ENCODE peak calls at places on chromosomes 11 and 22, in seven cellular contexts. G is A549, C is vagina, S is thyroid gland, Q is prostate gland, B is sigmoid colon, W is IMR-90. D is an unnamed sample.

GRCh38 chr11:16404781-16405180 is 48.4 kb upstream of the SOX6 start:
- DNase-seq in G (no peak), C (no peak), S (no peak), Q (no peak), B (no peak), W (no peak), D (no peak)

GRCh38 chr11:22928207-22928917 is 68.1 kb upstream of the CCDC179 start:
- DNase-seq in G (peak; percentile 4), C (no peak), S (no peak), Q (no peak), B (no peak), W (no peak), D (no peak)

GRCh38 chr22:30680998-30681770 is 13.5 kb upstream of the OSBP2 start:
- DNase-seq in G (no peak), C (no peak), S (no peak), Q (no peak), B (peak; percentile 72), W (no peak), D (no peak)

GRCh38 chr11:130650456-130651068 is 202.1 kb downstream of the ADAMTS15 start:
- DNase-seq in G (no peak), C (peak; percentile 84), S (no peak), Q (no peak), B (no peak), W (peak; percentile 59), D (no peak)

GRCh38 chr11:198236-198806 is 5.4 kb downstream of the SCGB1C1 start:
- DNase-seq in G (no peak), C (peak; percentile 64), S (no peak), Q (no peak), B (peak; percentile 63), W (no peak), D (peak; percentile 7)

GRCh38 chr11:64855596-64856304 is 11.3 kb upstream of the CDC42BPG start:
- DNase-seq in G (no peak), C (no peak), S (no peak), Q (no peak), B (no peak), W (no peak), D (no peak)

GRCh38 chr11:106306942-106307341 is 229.5 kb downstream of the AASDHPPT start:
- DNase-seq in G (peak; percentile 1), C (no peak), S (peak; percentile 5), Q (no peak), B (no peak), W (no peak), D (no peak)

GRCh38 chr11:120209750-120210650 is 832 bp upstream of the OAF start:
- DNase-seq in G (no peak), C (no peak), S (no peak), Q (no peak), B (no peak), W (no peak), D (no peak)

GRCh38 chr11:6626971-6627761 is 7.9 kb upstream of the TPP1 start:
- DNase-seq in G (no peak), C (no peak), S (no peak), Q (no peak), B (no peak), W (no peak), D (no peak)

GRCh38 chr11:69750875-69751597 is 24.1 kb downstream of the FGF4 start:
- DNase-seq in G (no peak), C (no peak), S (no peak), Q (no peak), B (no peak), W (no peak), D (no peak)

GRCh38 chr11:43681543-43681942 is 1.0 kb downstream of the HSD17B12 start:
- DNase-seq in G (peak; percentile 40), C (no peak), S (no peak), Q (no peak), B (no peak), W (peak; percentile 30), D (no peak)

GRCh38 chr22:46708766-46709330 is 29.2 kb downstream of the CERK start:
- DNase-seq in G (no peak), C (no peak), S (no peak), Q (no peak), B (no peak), W (no peak), D (no peak)

GRCh38 chr11:15551897-15552851 is 437.5 kb downstream of the INSC start:
- DNase-seq in G (no peak), C (no peak), S (no peak), Q (no peak), B (no peak), W (no peak), D (no peak)

GRCh38 chr22:44883011-44883421 is 126.8 kb downstream of the PHF21B start:
- DNase-seq in G (no peak), C (no peak), S (no peak), Q (no peak), B (peak; percentile 46), W (no peak), D (no peak)

GRCh38 chr11:130672911-130673310 is 224.5 kb downstream of the ADAMTS15 start:
- DNase-seq in G (no peak), C (no peak), S (peak; percentile 63), Q (no peak), B (no peak), W (peak; percentile 13), D (no peak)

GRCh38 chr11:61004037-61004641 is 32.7 kb downstream of the CD6 start:
- DNase-seq in G (no peak), C (no peak), S (peak; percentile 27), Q (no peak), B (no peak), W (peak; percentile 13), D (no peak)

GRCh38 chr11:69309800-69310280 is 15.9 kb downstream of the MYEOV start:
- DNase-seq in G (no peak), C (no peak), S (no peak), Q (no peak), B (peak; percentile 40), W (peak; percentile 57), D (no peak)

GRCh38 chr11:76666830-76667229 is 3.7 kb downstream of the LRRC32 start:
- DNase-seq in G (no peak), C (no peak), S (no peak), Q (no peak), B (peak; percentile 22), W (no peak), D (no peak)

GRCh38 chr11:127624455-127624854 is 623.9 kb upstream of the KIRREL3 start:
- DNase-seq in G (no peak), C (no peak), S (peak; percentile 94), Q (no peak), B (no peak), W (peak; percentile 6), D (no peak)

GRCh38 chr11:117805048-117805447 is 8.0 kb upstream of the DSCAML1 start:
- DNase-seq in G (no peak), C (no peak), S (no peak), Q (no peak), B (no peak), W (no peak), D (no peak)

GRCh38 chr11:1628506-1629325 is 859 bp upstream of the KRTAP5-5 start:
- DNase-seq in G (peak; percentile 44), C (no peak), S (peak; percentile 46), Q (no peak), B (peak; percentile 60), W (peak; percentile 9), D (peak; percentile 64)

DNA sequence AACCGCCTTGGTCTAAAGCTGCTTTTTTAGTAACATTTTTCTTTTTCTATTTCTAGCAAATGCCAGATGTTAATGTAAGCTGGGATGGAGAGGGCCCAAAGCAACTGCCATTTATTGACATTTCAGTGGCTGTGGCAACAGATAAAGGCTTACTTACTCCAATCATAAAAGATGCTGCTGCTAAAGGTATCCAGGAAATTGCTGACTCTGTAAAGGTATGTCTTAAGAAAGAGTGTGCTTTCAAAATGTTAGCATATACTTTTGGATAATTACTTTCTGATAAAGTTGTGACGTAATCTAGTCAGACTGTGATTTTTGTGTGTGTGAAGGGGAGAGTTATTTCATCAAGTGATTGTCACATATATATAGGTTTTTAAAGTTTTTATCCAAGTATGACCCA is 68.1 kb downstream of the PDHX start:
- DNase-seq in G (no peak), C (no peak), S (no peak), Q (no peak), B (no peak), W (no peak), D (no peak)
- TF ChIP-seq POLR2A in G (no peak), C (no peak), S (no peak), Q (no peak), B (no peak), W (no peak), D (no peak)

GRCh38 chr11:122319842-122320555 is 204.0 kb upstream of the BLID start:
- DNase-seq in G (no peak), C (no peak), S (no peak), Q (no peak), B (no peak), W (no peak), D (no peak)
- H3K27ac ChIP-seq in G (no peak overlapping the region), C (peak overlapping the region; percentile 3), S (no peak overlapping the region), Q (no peak overlapping the region), B (no peak overlapping the region), W (peak overlapping the region; percentile 4), D (no peak overlapping the region)

DNA sequence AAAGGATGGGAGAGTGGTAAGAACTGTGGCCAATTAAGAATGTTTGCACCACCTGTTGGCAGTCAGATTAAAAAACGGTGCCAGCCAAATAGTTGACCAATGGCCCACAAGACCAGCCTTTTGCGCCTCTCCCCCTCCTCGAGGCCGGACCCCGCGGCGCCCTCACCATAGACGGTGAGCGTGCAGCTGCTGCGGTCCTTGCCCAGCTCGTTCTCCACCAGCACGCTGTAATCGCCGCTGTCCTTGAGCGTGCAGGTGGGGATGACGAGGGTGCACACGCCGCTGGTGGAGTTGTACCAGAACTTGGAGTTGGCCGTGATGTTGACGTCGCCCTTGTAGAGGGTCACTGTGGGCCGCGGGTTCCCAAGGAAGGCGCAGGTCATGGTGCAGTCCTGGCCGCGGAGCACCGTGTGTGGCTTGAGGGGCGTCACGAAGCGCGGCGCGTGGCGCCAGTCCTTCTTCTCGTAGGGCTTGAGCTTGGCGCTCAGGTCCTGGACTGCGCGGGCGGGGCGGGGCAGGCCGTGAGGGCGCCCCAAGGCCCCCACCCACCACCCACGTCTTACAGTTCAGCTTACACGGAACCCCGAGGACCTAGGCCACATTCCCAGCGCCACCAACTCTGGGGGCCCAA is 7.2 kb downstream of the TMEM86A start:
- DNase-seq in G (no peak), C (no peak), S (peak; percentile 49), Q (no peak), B (peak; percentile 80), W (no peak), D (peak; percentile 37)
- TF ChIP-seq POLR2A in G (no peak), C (no peak), S (no peak), Q (no peak), B (no peak), W (no peak), D (no peak)

DNA sequence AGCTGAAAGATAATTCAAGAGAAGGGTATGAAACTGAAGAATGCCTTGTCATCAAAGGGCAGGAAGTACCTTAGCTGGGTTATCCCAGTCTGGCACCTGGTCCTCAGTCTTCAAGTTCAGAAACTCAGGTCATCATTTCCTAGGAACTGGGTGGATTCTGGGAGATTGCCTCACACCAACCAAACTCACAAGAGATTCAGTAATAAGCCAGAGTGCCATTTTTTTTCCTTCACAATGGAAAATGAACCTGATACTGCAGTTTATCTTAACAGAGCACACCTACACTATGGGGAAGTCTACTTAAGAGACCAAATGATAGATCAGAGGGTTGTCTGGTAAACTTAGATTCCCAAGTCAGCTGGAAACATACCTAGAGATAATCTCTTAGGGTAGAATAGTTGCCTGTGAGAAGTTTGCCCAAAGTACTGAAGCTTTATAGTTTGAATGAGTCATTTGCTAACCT is 3.8 kb upstream of the BUD13 start:
- DNase-seq in G (no peak), C (no peak), S (no peak), Q (no peak), B (no peak), W (no peak), D (no peak)
- H3K27ac ChIP-seq in G (no peak overlapping the region), C (no peak overlapping the region), S (no peak overlapping the region), Q (no peak overlapping the region), B (no peak overlapping the region), W (no peak overlapping the region), D (no peak overlapping the region)

GRCh38 chr22:17570851-17571631 is 7.7 kb downstream of the SLC25A18 start:
- DNase-seq in G (no peak), C (peak; percentile 97), S (peak; percentile 46), Q (peak; percentile 63), B (peak; percentile 98), W (peak; percentile 83), D (peak; percentile 76)
- TF ChIP-seq POLR2A in G (no peak), C (no peak), S (no peak), Q (no peak), B (no peak), W (no peak), D (peak; percentile 11)

D was measured in transverse colon.